ENCODE peak calls at places on chromosomes 7 and 10, in five cellular contexts. V, N, I, C and B are unnamed samples. For H3K4me1, the result is how much of the 10 kb centered on the place peaks cover.

GRCh38 chr7:40194743-40195142 is 59.9 kb downstream of the SUGCT start:
- DNase-seq in I (no peak), V (no peak), N (no peak), C (peak), B (no peak)

GRCh38 chr10:114504769-114505579 is 100.7 kb upstream of the AFAP1L2 start:
- DNase-seq in I (no peak), V (no peak), C (peak), N (no peak), B (no peak)

GRCh38 chr7:16660702-16661464 is 14.9 kb downstream of the BZW2 start:
- DNase-seq in V (no peak), N (no peak), C (peak), I (no peak), B (no peak)

GRCh38 chr10:91032614-91033248 is 111.8 kb upstream of the ANKRD1 start:
- DNase-seq in V (no peak), I (no peak), C (peak), N (peak), B (no peak)

GRCh38 chr7:17617380-17617779 is 318.9 kb downstream of the AHR start:
- DNase-seq in C (no peak), V (no peak), I (no peak), N (no peak), B (no peak)

GRCh38 chr10:88291289-88292184 is 291.6 kb downstream of the RNLS start:
- DNase-seq in N (no peak), I (no peak), V (no peak), C (no peak), B (no peak)

GRCh38 chr7:114217026-114217425 is 197.6 kb upstream of the FOXP2 start:
- DNase-seq in I (no peak), N (no peak), C (peak), V (no peak), B (no peak)

GRCh38 chr10:97163646-97164535 is 21.9 kb downstream of the SLIT1 start:
- DNase-seq in I (no peak), N (no peak), C (no peak), V (no peak), B (no peak)

GRCh38 chr10:30371954-30372353 is 22.9 kb upstream of the MTPAP start:
- DNase-seq in V (no peak), I (no peak), C (no peak), N (no peak), B (no peak)

GRCh38 chr7:155644971-155645509 is 579 bp downstream of the RBM33 start:
- DNase-seq in N (peak), I (peak), C (peak), V (peak), B (no peak)

GRCh38 chr7:43721193-43721806 is 8.0 kb downstream of the COA1 start:
- DNase-seq in V (no peak), N (no peak), I (no peak), C (peak), B (no peak)

GRCh38 chr10:128060341-128060851 is 65.8 kb downstream of the MKI67 start:
- DNase-seq in I (no peak), C (no peak), N (no peak), V (no peak), B (no peak)

GRCh38 chr10:3094565-3095168 is 27.3 kb downstream of the PFKP start:
- DNase-seq in N (no peak), V (no peak), C (peak), I (no peak), B (no peak)

GRCh38 chr7:13414661-13415105 is 574.8 kb downstream of the ETV1 start:
- DNase-seq in N (no peak), C (no peak), I (no peak), V (no peak), B (no peak)

GRCh38 chr10:103238506-103239252 is 7.0 kb upstream of the RPEL1 start:
- DNase-seq in I (no peak), N (peak), V (no peak), C (peak), B (no peak)

GRCh38 chr10:21095494-21096055 is 198.5 kb upstream of the NEBL start:
- DNase-seq in N (no peak), I (no peak), V (no peak), C (no peak), B (no peak)
- H3K4me1 ChIP-seq in N (under half), I (under half), V (under half), C (under half), B (under half)

GRCh38 chr10:22708772-22709171 is 5.6 kb downstream of the PIP4K2A start:
- DNase-seq in V (no peak), N (no peak), C (no peak), I (no peak), B (no peak)

GRCh38 chr10:22705534-22705933 is 8.8 kb downstream of the PIP4K2A start:
- DNase-seq in N (no peak), C (no peak), V (no peak), I (no peak), B (no peak)

GRCh38 chr10:22702348-22702747 is 12.0 kb downstream of the PIP4K2A start:
- DNase-seq in I (no peak), C (peak), N (no peak), V (no peak), B (no peak)

GRCh38 chr10:22701132-22701851 is 13.1 kb downstream of the PIP4K2A start:
- DNase-seq in V (no peak), N (no peak), I (no peak), C (no peak), B (no peak)

DNA sequence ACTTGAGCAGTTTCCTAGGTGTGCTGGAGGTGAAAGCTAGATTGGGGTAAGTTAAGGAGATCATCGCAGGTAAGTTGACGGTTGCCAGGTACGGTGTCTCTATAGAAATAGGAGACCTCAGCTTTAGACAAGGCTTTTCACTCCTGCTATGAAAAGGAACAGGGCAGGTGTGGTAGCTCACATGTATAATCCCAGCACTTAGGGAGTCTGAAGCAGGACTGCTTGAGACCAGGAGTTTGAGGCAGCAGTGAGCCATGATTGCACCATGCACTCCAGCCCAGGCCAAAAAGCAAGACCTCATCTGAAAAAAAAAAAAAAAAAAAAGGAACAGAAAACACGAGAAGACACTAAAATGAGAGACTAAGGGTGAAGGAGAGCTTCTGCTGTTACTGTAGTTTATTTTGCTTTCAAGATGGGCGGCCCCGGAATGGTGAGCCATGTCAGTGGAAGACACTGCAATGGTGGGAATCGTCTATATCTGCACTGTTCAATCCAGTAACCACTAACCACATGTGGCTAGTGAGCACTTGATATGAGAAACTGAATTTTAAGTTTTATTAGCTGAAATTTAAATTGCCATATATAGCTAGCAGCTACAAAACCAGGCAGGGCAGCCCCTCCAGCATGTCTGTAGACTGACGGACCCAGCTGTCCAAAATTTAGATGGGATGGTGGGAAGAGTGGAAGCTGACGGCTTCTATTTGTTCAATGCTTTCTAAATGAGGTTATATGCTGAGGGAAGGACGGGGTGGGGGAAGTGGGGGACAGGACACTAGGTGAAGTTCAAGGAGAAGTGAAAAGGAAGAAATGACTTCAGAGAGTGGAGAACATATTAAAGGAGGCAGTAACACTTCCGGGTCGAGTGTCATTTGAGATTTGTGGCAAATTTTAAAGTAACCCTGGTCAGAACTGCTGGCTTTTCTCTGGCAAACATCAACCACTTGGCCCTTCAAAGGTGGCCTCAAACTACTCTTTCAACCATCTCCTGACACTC is 9.7 kb downstream of the PIP4K2A start:
- DNase-seq in I (no peak), V (no peak), N (no peak), C (no peak), B (no peak)
- H3K4me1 ChIP-seq in I (under half), V (half or more), N (under half), C (under half), B (under half)

DNA sequence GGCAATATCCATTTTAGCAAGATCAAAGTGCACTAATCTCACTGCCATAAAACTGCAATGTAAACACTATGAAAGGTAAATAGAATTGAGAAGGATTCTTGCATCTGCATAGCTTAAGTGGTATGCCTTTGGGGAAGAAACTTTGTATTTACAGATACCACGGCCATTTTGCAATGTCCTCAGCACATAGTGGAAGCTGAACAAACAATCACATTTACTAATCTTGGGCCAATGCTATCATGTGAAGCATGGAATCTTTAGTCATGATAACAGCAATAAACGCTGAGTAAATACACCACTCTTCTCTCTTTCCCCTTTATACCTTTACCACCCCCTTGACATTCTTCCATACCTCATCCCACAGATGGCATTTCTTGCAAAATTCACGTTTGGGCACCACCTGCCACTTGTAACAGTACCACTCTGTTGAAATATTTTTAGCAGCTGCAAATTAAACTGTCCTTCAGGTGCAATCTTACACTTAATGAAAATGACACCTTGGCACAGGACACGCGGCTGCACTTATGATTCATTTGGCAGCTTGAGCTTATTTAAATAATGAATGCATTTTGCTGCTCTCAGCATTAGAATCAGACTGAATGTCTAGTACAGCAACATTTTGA is 171.8 kb downstream of the SEMA3A start:
- DNase-seq in N (peak), V (no peak), I (no peak), C (no peak), B (no peak)
- H3K4me1 ChIP-seq in N (under half), V (under half), I (under half), C (under half), B (under half)

GRCh38 chr7:107172318-107173032 is 3.7 kb downstream of the HBP1 start:
- DNase-seq in I (no peak), N (no peak), C (no peak), V (no peak), B (no peak)
- H3K4me1 ChIP-seq in I (under half), N (under half), C (under half), V (half or more), B (under half)

DNA sequence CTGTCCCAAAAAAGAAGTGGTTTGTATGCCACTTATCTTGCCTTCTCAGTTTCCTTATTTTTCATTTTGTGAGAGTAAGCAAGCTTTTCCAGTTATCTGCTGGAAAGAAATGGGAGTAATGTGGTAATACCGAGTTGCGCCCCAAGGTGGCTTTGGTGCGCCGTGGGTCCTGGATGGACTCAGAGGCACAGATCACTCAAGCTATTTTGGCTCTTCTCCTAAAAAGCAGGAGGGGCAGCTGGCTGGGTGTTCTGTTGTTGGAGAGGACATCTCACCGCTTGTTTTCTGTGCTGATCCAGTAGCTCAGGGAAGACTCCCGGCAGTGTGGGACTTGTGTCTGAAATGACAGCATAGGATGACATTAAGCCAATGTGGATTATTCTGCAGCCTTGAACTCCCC is 16.4 kb downstream of the PRKRIP1 start:
- DNase-seq in V (peak), N (peak), I (peak), C (peak), B (no peak)
- H3K4me1 ChIP-seq in V (under half), N (under half), I (under half), C (under half), B (under half)

DNA sequence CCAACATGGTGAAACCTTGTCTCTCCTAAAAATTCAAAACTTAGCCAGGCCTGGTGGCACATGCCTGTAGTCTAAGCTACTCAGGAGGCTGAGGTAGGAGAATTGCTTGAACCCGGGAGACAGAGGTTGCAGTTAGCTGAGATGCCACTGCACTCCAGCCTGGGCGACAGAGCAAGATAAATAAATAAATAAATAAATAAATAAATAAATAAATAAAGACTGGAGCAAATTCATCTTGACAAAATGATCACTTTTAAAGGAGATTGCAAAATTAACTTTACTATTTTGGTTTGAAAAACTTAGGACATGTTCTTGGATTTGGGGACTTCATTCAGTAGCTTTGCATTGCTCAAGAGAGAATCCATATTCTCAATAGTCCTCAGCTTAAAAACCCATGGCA is 137.0 kb downstream of the SEMA3A start:
- DNase-seq in V (no peak), C (no peak), I (no peak), N (no peak), B (no peak)
- H3K4me1 ChIP-seq in V (under half), C (under half), I (under half), N (under half), B (under half)